ENCODE peak calls at places on chromosomes 3 and 15, in ten cellular contexts. H, Q, I, T, G, Y, A, K, J and O are unnamed samples.

GRCh38 chr3:64140651-64141050 is 84.6 kb downstream of the PRICKLE2 start:
- DNase-seq in T (no peak), H (no peak), Y (no peak), G (no peak), J (no peak), I (no peak), K (no peak), Q (no peak), A (no peak), O (no peak)

GRCh38 chr3:177135841-177136492 is 61.3 kb downstream of the TBL1XR1 start:
- DNase-seq in H (no peak), Q (no peak), J (no peak), I (no peak), Y (no peak), K (no peak), A (no peak), T (no peak), G (no peak), O (no peak)

GRCh38 chr3:168047190-168047795 is 48.4 kb downstream of the GOLIM4 start:
- DNase-seq in J (peak), H (peak), Y (peak), Q (no peak), I (no peak), K (peak), T (peak), A (peak), G (no peak), O (peak)

GRCh38 chr15:79657722-79658121 is 225.6 kb downstream of the MINAR1 start:
- DNase-seq in I (no peak), Q (no peak), T (no peak), K (no peak), G (no peak), H (no peak), Y (no peak), J (no peak), A (no peak), O (no peak)

GRCh38 chr3:178270838-178271237 is 265.4 kb upstream of the KCNMB2 start:
- DNase-seq in Q (no peak), G (no peak), Y (no peak), I (no peak), K (no peak), A (no peak), T (no peak), J (no peak), H (no peak), O (no peak)

GRCh38 chr15:78167227-78167888 is 18.2 kb downstream of the IDH3A start:
- DNase-seq in Q (no peak), T (peak), K (no peak), J (no peak), A (no peak), H (no peak), Y (no peak), G (no peak), I (no peak), O (peak)

GRCh38 chr15:54149115-54149531 is 170.9 kb downstream of the UNC13C start:
- DNase-seq in H (no peak), K (no peak), J (no peak), A (no peak), T (no peak), Q (no peak), I (no peak), G (no peak), Y (no peak), O (no peak)

GRCh38 chr15:78205856-78206255 is 28.5 kb downstream of the ACSBG1 start:
- DNase-seq in J (no peak), K (no peak), G (no peak), A (no peak), T (no peak), I (no peak), H (no peak), Y (no peak), Q (no peak), O (no peak)

GRCh38 chr3:66816110-66816761 is 181.9 kb upstream of the KBTBD8 start:
- DNase-seq in G (peak), H (peak), Q (no peak), T (peak), A (peak), K (peak), J (peak), I (no peak), Y (peak), O (peak)

GRCh38 chr15:58865420-58865880 is 68.0 kb downstream of the SLTM start:
- DNase-seq in G (peak), K (peak), Y (no peak), T (no peak), Q (no peak), A (no peak), H (no peak), I (no peak), J (no peak), O (no peak)

GRCh38 chr3:142273501-142273900 is 48.1 kb upstream of the GK5 start:
- DNase-seq in A (no peak), G (no peak), Y (no peak), T (no peak), I (no peak), H (no peak), J (peak), K (no peak), Q (no peak), O (no peak)

GRCh38 chr3:119817071-119817470 is 35.2 kb downstream of the NR1I2 start:
- DNase-seq in Q (no peak), T (no peak), J (no peak), K (no peak), A (no peak), I (no peak), G (no peak), Y (no peak), H (no peak), O (no peak)

GRCh38 chr3:120364821-120365220 is 15.7 kb upstream of the LRRC58 start:
- DNase-seq in H (no peak), Y (peak), G (no peak), A (no peak), K (no peak), T (no peak), I (no peak), J (no peak), Q (no peak), O (no peak)